ENCODE peak calls at places on chromosomes 16 and 17, in four cellular contexts. W is neuronal stem cell, D is mesenchymal stem cell, G is trophoblast cell. X is an unnamed sample.

GRCh38 chr17:42323268-42323773 is 35.0 kb downstream of the STAT5A start:
- DNase-seq in W (no peak), D (no peak), G (no peak), X (no peak)

GRCh38 chr17:65959630-65960029 is 232.3 kb downstream of the CEP112 start:
- DNase-seq in W (no peak), D (no peak), G (no peak), X (no peak)

GRCh38 chr16:49337814-49338350 is 35.7 kb upstream of the C16orf78 start:
- DNase-seq in W (no peak), D (no peak), G (no peak), X (no peak)

GRCh38 chr17:74780443-74781238 is 4.5 kb upstream of the NAT9 start:
- DNase-seq in W (no peak), D (peak), G (no peak), X (peak)

GRCh38 chr16:53754938-53755910 is 51.3 kb downstream of the FTO start:
- DNase-seq in W (no peak), D (peak), G (no peak), X (no peak)

GRCh38 chr16:9099131-9099625 is 7.7 kb downstream of the HAPSTR1 start:
- DNase-seq in W (no peak), D (peak), G (peak), X (no peak)

GRCh38 chr17:45848868-45849535 is 4.3 kb downstream of the SPPL2C start:
- DNase-seq in W (no peak), D (no peak), G (no peak), X (no peak)

GRCh38 chr17:2264023-2264860 is 39.3 kb downstream of the SMG6 start:
- DNase-seq in W (no peak), D (peak), G (no peak), X (no peak)

GRCh38 chr16:56294599-56294998 is 103.3 kb downstream of the GNAO1 start:
- DNase-seq in W (no peak), D (peak), G (peak), X (no peak)

GRCh38 chr17:76025294-76025693 is 1.8 kb downstream of the EVPL start:
- DNase-seq in W (no peak), D (no peak), G (no peak), X (no peak)

GRCh38 chr17:82349287-82349701 is 9.8 kb upstream of the TEX19 start:
- DNase-seq in W (no peak), D (no peak), G (no peak), X (no peak)

GRCh38 chr17:15377608-15378007 is 36.2 kb upstream of the TEKT3 start:
- DNase-seq in W (peak), D (peak), G (peak), X (no peak)

GRCh38 chr16:154223-155030 is 2.0 kb downstream of the HBZ start:
- DNase-seq in W (peak), D (peak), G (no peak), X (peak)

GRCh38 chr17:10875984-10876555 is 38.2 kb upstream of the PIRT start:
- DNase-seq in W (peak), D (peak), G (peak), X (peak)

GRCh38 chr17:31580331-31581021 is 189.0 kb downstream of the RAB11FIP4 start:
- DNase-seq in W (no peak), D (peak), G (peak), X (no peak)

GRCh38 chr16:1315081-1316032 is 5.9 kb downstream of the UBE2I start:
- DNase-seq in W (no peak), D (no peak), G (no peak), X (no peak)

GRCh38 chr16:47734987-47735594 is 274.0 kb downstream of the PHKB start:
- DNase-seq in W (no peak), D (no peak), G (no peak), X (no peak)

GRCh38 chr17:3796110-3796821 is 4.7 kb downstream of the ITGAE start:
- DNase-seq in W (no peak), D (no peak), G (no peak), X (no peak)

GRCh38 chr16:58937661-58938060 is 203.5 kb upstream of the GOT2 start:
- DNase-seq in W (no peak), D (no peak), G (no peak), X (no peak)

GRCh38 chr17:69431835-69432234 is 17.3 kb downstream of the MAP2K6 start:
- DNase-seq in W (no peak), D (no peak), G (no peak), X (no peak)

GRCh38 chr17:15261063-15261817 is 3.9 kb downstream of the PMP22 start:
- DNase-seq in W (peak), D (peak), G (peak), X (peak)

GRCh38 chr17:1998426-1998784 is 26.7 kb downstream of the RTN4RL1 start:
- DNase-seq in W (no peak), D (no peak), G (no peak), X (no peak)

GRCh38 chr16:57091990-57092785 is at the start of gene CPNE2:
- DNase-seq in W (peak), D (peak), G (peak), X (peak)

GRCh38 chr16:66604376-66605176 is at the start of gene CMTM3:
- DNase-seq in W (peak), D (peak), G (peak), X (peak)

GRCh38 chr17:3766783-3767182 is 34.2 kb downstream of the ITGAE start:
- DNase-seq in W (no peak), D (no peak), G (no peak), X (no peak)

GRCh38 chr16:70582280-70582978 is 58.8 kb downstream of the SF3B3 start:
- DNase-seq in W (no peak), D (no peak), G (peak), X (no peak)

GRCh38 chr17:19448341-19449268 is 37.6 kb downstream of the RNF112 start:
- DNase-seq in W (no peak), D (peak), G (peak), X (peak)

GRCh38 chr16:69448470-69449193 is 24.2 kb downstream of the CYB5B start:
- DNase-seq in W (no peak), D (peak), G (peak), X (no peak)

GRCh38 chr16:30184430-30185140 is 1.2 kb downstream of the CORO1A start:
- DNase-seq in W (no peak), D (no peak), G (peak), X (no peak)

GRCh38 chr17:812638-813204 is 30.6 kb downstream of the MRM3 start:
- DNase-seq in W (no peak), D (no peak), G (no peak), X (no peak)
- H2BK12ac ChIP-seq in W (peak), D (peak), G (no peak), X (no peak)

GRCh38 chr16:89261691-89262563 is 44.4 kb downstream of the ZNF778 start:
- DNase-seq in W (no peak), D (peak), G (no peak), X (no peak)

GRCh38 chr16:89257757-89258465 is 40.4 kb downstream of the ZNF778 start:
- DNase-seq in W (no peak), D (no peak), G (no peak), X (no peak)

GRCh38 chr16:89257281-89257731 is 39.8 kb downstream of the ZNF778 start:
- DNase-seq in W (no peak), D (no peak), G (no peak), X (peak)

GRCh38 chr16:89253548-89254287 is 36.2 kb downstream of the ZNF778 start:
- DNase-seq in W (no peak), D (no peak), G (no peak), X (no peak)

GRCh38 chr16:89256651-89257254 is 39.2 kb downstream of the ZNF778 start:
- DNase-seq in W (no peak), D (peak), G (peak), X (peak)
- H3K27ac ChIP-seq in W (no peak), D (no peak), G (no peak), X (no peak)

DNA sequence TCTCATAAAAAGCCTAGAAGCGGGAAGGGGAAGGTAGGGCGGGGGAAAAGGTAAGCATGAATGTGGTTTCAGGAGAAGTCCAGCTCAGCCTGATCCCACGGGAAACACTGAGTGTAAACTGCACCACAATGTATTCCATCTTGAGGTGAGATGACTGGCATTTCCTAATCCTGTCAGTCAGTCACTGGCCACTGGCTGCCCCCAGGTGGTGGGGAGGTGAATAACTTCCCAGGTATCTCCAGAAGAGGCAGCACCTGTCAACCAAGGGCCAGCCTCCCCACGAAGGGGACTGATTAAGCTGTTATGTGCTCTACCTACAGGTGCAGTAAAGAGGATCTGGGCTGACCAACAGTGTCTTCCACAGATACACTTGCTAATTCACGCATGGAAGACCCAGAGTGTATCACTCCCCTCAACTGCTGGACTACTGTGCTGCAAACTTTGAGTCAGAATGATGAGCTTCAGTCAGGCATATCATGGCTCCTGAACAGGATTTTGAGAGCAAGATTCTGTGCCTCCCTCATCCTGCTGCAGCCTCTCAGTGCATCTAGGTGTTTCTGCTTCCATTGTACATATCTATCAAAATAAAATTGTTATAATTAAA is 108.5 kb upstream of the CCL2 start:
- DNase-seq in W (peak), D (no peak), G (peak), X (peak)
- H2BK12ac ChIP-seq in W (no peak), D (no peak), G (no peak), X (no peak)

GRCh38 chr16:84907046-84907445 is 87.3 kb downstream of the CRISPLD2 start:
- DNase-seq in W (no peak), D (no peak), G (no peak), X (no peak)
- H3K27ac ChIP-seq in W (no peak), D (no peak), G (no peak), X (no peak)

DNA sequence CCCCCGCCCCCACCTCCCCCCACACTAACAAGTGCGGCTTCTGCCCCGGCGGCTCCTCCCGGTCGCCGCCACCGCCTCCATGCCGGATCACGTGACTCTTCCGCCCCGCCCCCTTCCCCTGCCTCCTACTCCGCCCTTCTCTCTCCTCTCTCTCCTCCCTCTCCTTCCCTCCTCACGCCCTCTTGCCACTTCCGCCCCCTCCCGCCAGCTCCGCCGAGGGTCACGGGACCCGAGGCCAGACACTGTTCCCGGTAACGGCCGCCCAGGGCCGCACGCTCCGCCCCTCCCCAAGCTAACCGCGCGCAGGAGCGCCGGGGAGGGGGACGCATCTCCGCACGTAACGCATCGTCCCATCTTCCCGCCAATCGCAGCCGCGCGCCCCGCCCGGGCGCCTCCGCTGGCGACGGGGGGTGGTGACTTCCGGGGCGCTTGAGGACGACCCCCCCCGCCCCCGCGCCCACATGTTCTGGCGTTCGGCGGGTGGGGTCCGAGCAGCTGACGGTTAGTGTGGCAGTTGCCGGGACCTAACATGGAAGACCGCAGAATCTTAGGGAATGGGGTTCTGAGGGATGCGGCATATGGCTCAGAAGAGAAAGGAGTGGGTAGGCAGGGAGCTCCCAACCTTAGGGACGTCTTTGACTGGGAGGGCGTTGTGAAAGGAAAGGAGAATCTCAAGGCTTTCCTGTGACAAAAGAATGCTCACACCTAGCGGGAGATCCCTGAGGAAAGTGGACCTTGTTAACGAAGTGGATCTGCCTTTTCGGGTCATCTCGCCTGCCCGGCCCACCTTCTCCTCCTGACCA is at the start of gene USP32:
- DNase-seq in W (peak), D (peak), G (peak), X (peak)
- H2BK12ac ChIP-seq in W (no peak), D (peak), G (peak), X (no peak)

GRCh38 chr17:29579866-29580771 is 9.3 kb downstream of the GIT1 start:
- DNase-seq in W (no peak), D (peak), G (peak), X (peak)

GRCh38 chr17:29577778-29578211 is 9.3 kb downstream of the TP53I13 start:
- DNase-seq in W (no peak), D (no peak), G (no peak), X (no peak)

GRCh38 chr17:29576214-29577008 is 7.9 kb downstream of the TP53I13 start:
- DNase-seq in W (no peak), D (no peak), G (no peak), X (no peak)

GRCh38 chr17:29577009-29577777 is 8.7 kb downstream of the TP53I13 start:
- DNase-seq in W (no peak), D (no peak), G (no peak), X (no peak)

DNA sequence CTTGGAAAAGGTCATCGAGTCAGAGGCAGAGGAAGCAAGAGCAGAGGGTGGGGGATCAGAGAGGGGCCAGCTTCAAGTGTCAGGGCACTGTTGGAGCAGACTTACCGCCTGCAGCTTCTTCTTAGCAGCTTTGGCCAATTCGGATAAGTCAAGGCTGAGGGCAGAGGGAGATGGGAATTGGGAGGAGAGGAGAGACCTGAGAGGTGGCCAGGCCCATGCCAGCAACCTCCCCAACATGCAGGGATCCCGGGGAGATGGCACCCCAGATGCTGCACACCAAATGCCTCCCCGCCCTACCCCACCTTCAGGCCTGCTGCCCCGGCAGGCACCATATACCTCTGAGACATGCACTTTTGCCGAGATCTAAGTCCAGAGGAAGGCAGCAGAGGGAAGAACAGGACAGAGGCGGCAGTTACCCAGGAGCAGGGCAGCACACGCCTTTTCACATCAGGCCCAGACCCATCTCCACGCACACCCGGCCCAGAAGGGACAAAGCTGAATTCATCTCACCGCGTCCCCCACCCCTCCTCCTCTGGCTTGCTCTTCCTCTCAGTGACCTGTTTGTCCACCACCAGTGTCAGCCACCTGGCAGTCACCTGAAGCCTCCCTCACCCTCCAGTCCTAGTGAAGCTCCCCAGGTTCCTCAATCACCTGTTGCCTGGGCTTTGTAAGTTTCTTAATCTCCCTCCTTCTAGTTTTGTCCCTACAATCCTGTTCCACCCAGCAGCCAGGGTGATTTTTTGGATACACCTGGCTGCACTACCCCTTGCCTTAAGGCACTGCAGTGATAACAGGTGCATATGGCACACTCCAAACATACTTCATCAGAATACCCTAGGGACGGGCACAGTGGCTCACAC is 10.4 kb downstream of the TP53I13 start:
- DNase-seq in W (no peak), D (no peak), G (no peak), X (no peak)
- H3K27ac ChIP-seq in W (no peak), D (no peak), G (no peak), X (no peak)

DNA sequence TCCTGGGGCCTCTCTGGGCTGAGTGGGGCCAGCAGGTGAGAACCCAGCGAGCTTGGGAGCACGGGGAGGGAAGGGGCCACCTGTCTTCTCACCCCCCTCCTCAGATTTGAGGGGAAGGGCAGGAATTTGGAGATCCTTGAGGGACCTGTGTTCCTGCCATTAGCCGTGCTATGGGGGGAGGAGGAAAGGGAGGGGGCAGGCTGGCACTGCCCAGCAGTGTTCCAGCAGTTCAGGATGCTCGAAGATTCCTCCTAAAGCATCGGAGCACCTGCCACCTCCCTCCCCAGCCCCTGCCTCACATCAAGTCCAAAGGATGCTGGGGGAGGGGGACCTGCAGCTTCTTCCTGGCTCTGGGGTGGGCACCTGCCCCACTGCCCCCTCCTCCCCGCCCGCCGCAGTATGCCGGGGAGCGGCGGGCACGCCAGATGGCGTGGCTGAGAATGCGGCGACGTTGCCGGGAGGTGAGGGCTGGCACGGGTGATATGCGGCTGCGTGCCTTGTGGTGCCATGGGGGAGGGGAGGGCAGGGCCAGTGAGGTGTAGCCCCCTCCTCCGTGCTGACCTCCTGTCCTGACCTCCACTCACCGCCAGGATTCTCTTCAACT is 4.7 kb upstream of the NEUROD2 start:
- DNase-seq in W (no peak), D (no peak), G (no peak), X (no peak)
- H2BK12ac ChIP-seq in W (peak), D (no peak), G (no peak), X (no peak)

GRCh38 chr16:14529010-14529669 is 100.9 kb downstream of the PARN start:
- DNase-seq in W (peak), D (peak), G (peak), X (peak)
- H3K27ac ChIP-seq in W (no peak), D (peak), G (no peak), X (no peak)